ENCODE peak calls at places on chromosomes 1 and 21, in seven cellular contexts. M is lung, N is Panc1, W is prostate gland, S is left ventricle myocardium inferior, R is A549, Z is tibial artery. Q is an unnamed sample. For H3K9me3, the result is how much of the 10 kb centered on the place peaks cover.

GRCh38 chr1:164630626-164631396 is 71.8 kb downstream of the PBX1 start:
- DNase-seq in M (no peak), N (no peak), W (no peak), S (no peak), R (no peak), Z (no peak), Q (no peak)

GRCh38 chr1:214445846-214446614 is 105.4 kb downstream of the PTPN14 start:
- DNase-seq in M (no peak), N (no peak), W (no peak), S (no peak), R (no peak), Z (no peak), Q (no peak)

GRCh38 chr1:113191579-113192076 is 118.6 kb downstream of the LRIG2 start:
- DNase-seq in M (no peak), N (no peak), W (no peak), S (no peak), R (no peak), Z (no peak), Q (no peak)

GRCh38 chr1:203306970-203307541 is 1.7 kb downstream of the BTG2 start:
- DNase-seq in M (no peak), N (no peak), W (no peak), S (no peak), R (no peak), Z (peak), Q (peak)

GRCh38 chr1:206883160-206883559 is 14.1 kb upstream of the IL24 start:
- DNase-seq in M (no peak), N (no peak), W (no peak), S (no peak), R (no peak), Z (no peak), Q (no peak)

GRCh38 chr1:205374205-205375078 is 17.7 kb upstream of the KLHDC8A start:
- DNase-seq in M (peak), N (no peak), W (no peak), S (no peak), R (peak), Z (no peak), Q (no peak)

GRCh38 chr1:58587667-58588066 is 10.6 kb upstream of the TACSTD2 start:
- DNase-seq in M (no peak), N (no peak), W (no peak), S (no peak), R (no peak), Z (no peak), Q (no peak)

GRCh38 chr1:35650416-35650815 is 9.1 kb upstream of the PSMB2 start:
- DNase-seq in M (no peak), N (no peak), W (no peak), S (no peak), R (no peak), Z (no peak), Q (no peak)

GRCh38 chr21:25441835-25442234 is 165.4 kb downstream of the MRPL39 start:
- DNase-seq in M (no peak), N (no peak), W (no peak), S (no peak), R (no peak), Z (no peak), Q (no peak)

GRCh38 chr21:42554251-42554937 is 40.7 kb downstream of the SLC37A1 start:
- DNase-seq in M (no peak), N (no peak), W (peak), S (peak), R (no peak), Z (peak), Q (no peak)

GRCh38 chr1:10621906-10622305 is 147.2 kb downstream of the PEX14 start:
- DNase-seq in M (no peak), N (no peak), W (no peak), S (no peak), R (no peak), Z (no peak), Q (no peak)

GRCh38 chr1:218317061-218317460 is 28.1 kb upstream of the TGFB2 start:
- DNase-seq in M (no peak), N (no peak), W (no peak), S (no peak), R (no peak), Z (no peak), Q (no peak)

GRCh38 chr1:150601540-150601939 is 22.1 kb upstream of the MCL1 start:
- DNase-seq in M (no peak), N (no peak), W (no peak), S (no peak), R (no peak), Z (no peak), Q (no peak)

GRCh38 chr1:185478878-185479277 is 161.8 kb upstream of the IVNS1ABP start:
- DNase-seq in M (no peak), N (no peak), W (no peak), S (no peak), R (no peak), Z (no peak), Q (no peak)

GRCh38 chr1:87330954-87331318 is 2.3 kb downstream of the LMO4 start:
- DNase-seq in M (no peak), N (no peak), W (no peak), S (no peak), R (no peak), Z (no peak), Q (no peak)

GRCh38 chr21:38424333-38424732 is 73.9 kb downstream of the ERG start:
- DNase-seq in M (no peak), N (no peak), W (no peak), S (no peak), R (no peak), Z (no peak), Q (no peak)

GRCh38 chr1:41862411-41863221 is 56.1 kb downstream of the HIVEP3 start:
- DNase-seq in M (no peak), N (peak), W (no peak), S (no peak), R (peak), Z (no peak), Q (no peak)

GRCh38 chr21:26055841-26056264 is 114.7 kb downstream of the APP start:
- DNase-seq in M (no peak), N (no peak), W (no peak), S (no peak), R (no peak), Z (no peak), Q (no peak)

GRCh38 chr1:22889213-22889827 is 83.3 kb downstream of the LACTBL1 start:
- DNase-seq in M (no peak), N (peak), W (peak), S (no peak), R (peak), Z (no peak), Q (no peak)

GRCh38 chr1:234582626-234583354 is 27.2 kb downstream of the IRF2BP2 start:
- DNase-seq in M (no peak), N (no peak), W (no peak), S (no peak), R (no peak), Z (no peak), Q (no peak)

GRCh38 chr1:99600782-99601181 is 45.1 kb upstream of the PALMD start:
- DNase-seq in M (no peak), N (no peak), W (no peak), S (no peak), R (no peak), Z (no peak), Q (no peak)

GRCh38 chr1:230277201-230277771 is 148.8 kb downstream of the PGBD5 start:
- DNase-seq in M (no peak), N (no peak), W (no peak), S (no peak), R (no peak), Z (no peak), Q (no peak)

DNA sequence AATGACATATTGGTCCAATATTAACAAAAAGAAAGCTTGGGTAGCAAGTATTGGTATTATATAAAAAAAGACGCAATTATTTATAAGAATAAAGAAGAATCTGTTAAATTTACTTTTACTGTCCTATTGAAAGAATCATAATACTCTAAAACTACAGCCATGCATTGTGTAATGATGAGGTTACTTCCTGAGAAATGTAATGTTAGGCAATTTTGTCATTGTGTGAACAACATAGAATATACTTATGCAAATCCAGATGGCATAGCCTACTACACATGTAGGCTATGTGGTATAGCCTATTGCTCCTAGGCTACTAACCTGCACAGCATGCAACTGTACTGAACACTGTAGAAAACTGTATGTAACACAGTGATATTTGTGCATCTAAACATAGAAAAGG is 121.2 kb upstream of the PTGFR start:
- DNase-seq in M (no peak), N (no peak), W (no peak), S (no peak), R (no peak), Z (no peak), Q (no peak)
- TF ChIP-seq CTCF in M (no peak), N (no peak), W (no peak), S (no peak), R (no peak), Z (no peak), Q (no peak)

GRCh38 chr1:8477199-8477982 is 159.5 kb downstream of the SLC45A1 start:
- DNase-seq in M (no peak), N (no peak), W (no peak), S (no peak), R (no peak), Z (no peak), Q (no peak)
- H3K9me3 ChIP-seq in M (under half), N (under half), W (under half), S (under half), R (under half), Z (under half), Q (under half)

GRCh38 chr1:63004868-63005267 is 220.9 kb downstream of the ATG4C start:
- DNase-seq in M (no peak), N (no peak), W (no peak), S (no peak), R (peak), Z (no peak), Q (no peak)
- TF ChIP-seq CTCF in M (no peak), N (peak), W (no peak), S (peak), R (peak), Z (no peak), Q (no peak)

GRCh38 chr1:82160903-82161302 is 360.2 kb downstream of the ADGRL2 start:
- DNase-seq in M (no peak), N (no peak), W (no peak), S (no peak), R (no peak), Z (no peak), Q (no peak)

GRCh38 chr1:82165304-82165703 is 364.6 kb downstream of the ADGRL2 start:
- DNase-seq in M (no peak), N (no peak), W (no peak), S (no peak), R (no peak), Z (no peak), Q (no peak)

GRCh38 chr1:82161651-82162238 is 361.0 kb downstream of the ADGRL2 start:
- DNase-seq in M (no peak), N (no peak), W (peak), S (no peak), R (no peak), Z (no peak), Q (no peak)

GRCh38 chr1:82162526-82163420 is 362.0 kb downstream of the ADGRL2 start:
- DNase-seq in M (no peak), N (no peak), W (no peak), S (no peak), R (no peak), Z (no peak), Q (no peak)

DNA sequence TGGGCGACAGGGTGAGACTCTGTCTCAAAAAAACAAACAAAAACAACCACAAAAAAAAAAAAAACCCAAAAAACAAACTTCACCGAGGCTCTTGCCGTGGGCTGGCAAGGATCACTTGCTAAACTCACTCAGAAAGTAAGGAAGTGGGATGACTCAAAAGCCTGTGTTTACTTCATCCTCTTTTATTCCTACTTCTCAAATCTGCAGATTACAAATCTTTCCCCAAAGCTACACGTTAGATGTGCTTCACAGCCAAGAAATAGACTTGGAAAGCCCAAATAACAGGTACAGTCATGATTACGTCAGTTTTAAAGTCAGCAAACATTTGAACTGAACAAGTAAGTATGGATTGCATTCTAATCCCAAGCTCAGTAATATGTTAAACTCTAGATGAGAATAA is 359.3 kb downstream of the ADGRL2 start:
- DNase-seq in M (no peak), N (no peak), W (no peak), S (no peak), R (no peak), Z (no peak), Q (no peak)
- H3K9me3 ChIP-seq in M (under half), N (under half), W (under half), S (under half), R (under half), Z (under half), Q (under half)

DNA sequence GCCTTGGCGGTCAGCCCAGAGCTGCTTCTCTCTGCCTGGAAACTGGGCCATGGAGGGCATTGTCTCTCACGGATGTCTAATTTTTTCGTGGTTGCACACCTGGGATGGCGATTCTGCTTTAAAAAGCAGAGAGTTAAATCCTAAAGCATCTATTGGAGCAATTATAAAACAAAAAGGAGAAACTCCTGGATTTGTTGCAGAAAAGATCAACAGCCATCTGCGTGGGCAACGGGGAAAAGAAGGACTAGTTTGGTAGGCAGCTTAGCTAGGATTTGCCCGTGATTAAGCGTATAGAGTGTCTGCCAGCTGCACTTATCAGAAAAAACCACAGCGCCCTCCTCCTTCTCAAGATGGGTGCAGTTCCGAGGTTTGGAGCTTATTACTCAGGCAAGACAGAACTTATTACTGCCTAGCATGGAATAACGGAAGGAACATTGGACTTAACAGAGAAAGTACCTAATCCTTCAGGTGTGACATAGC is 524 bp upstream of the SLC25A24 start:
- DNase-seq in M (peak), N (no peak), W (peak), S (no peak), R (peak), Z (peak), Q (peak)
- TF ChIP-seq CTCF in M (peak), N (peak), W (peak), S (peak), R (peak), Z (peak), Q (no peak)

GRCh38 chr21:44521301-44521927 is 18.6 kb downstream of the KRTAP10-1 start:
- DNase-seq in M (no peak), N (no peak), W (no peak), S (peak), R (no peak), Z (peak), Q (no peak)

GRCh38 chr21:44519346-44520325 is 20.4 kb downstream of the KRTAP10-1 start:
- DNase-seq in M (no peak), N (no peak), W (no peak), S (peak), R (no peak), Z (no peak), Q (no peak)

GRCh38 chr21:44518684-44519083 is 21.3 kb downstream of the KRTAP10-1 start:
- DNase-seq in M (no peak), N (no peak), W (no peak), S (no peak), R (no peak), Z (no peak), Q (no peak)

GRCh38 chr21:44521928-44522752 is 17.9 kb downstream of the KRTAP10-1 start:
- DNase-seq in M (no peak), N (no peak), W (no peak), S (peak), R (no peak), Z (peak), Q (no peak)

GRCh38 chr21:44520326-44521300 is 19.4 kb downstream of the KRTAP10-1 start:
- DNase-seq in M (no peak), N (no peak), W (no peak), S (peak), R (no peak), Z (peak), Q (no peak)
- H3K9me3 ChIP-seq in M (under half), N (under half), W (under half), S (under half), R (under half), Z (under half), Q (under half)

GRCh38 chr1:209029737-209030136 is 553.8 kb upstream of the CAMK1G start:
- DNase-seq in M (no peak), N (no peak), W (no peak), S (no peak), R (no peak), Z (no peak), Q (no peak)
- TF ChIP-seq CTCF in M (no peak), N (no peak), W (no peak), S (no peak), R (no peak), Z (no peak), Q (no peak)

GRCh38 chr1:2969011-2969869 is 52.0 kb upstream of the ACTRT2 start:
- DNase-seq in M (no peak), N (no peak), W (no peak), S (no peak), R (no peak), Z (no peak), Q (no peak)

GRCh38 chr1:2969870-2970291 is 51.4 kb upstream of the ACTRT2 start:
- DNase-seq in M (no peak), N (no peak), W (no peak), S (no peak), R (no peak), Z (no peak), Q (no peak)

GRCh38 chr1:2971146-2971501 is 50.1 kb upstream of the ACTRT2 start:
- DNase-seq in M (no peak), N (no peak), W (no peak), S (no peak), R (no peak), Z (no peak), Q (no peak)

GRCh38 chr1:2971609-2972008 is 49.7 kb upstream of the ACTRT2 start:
- DNase-seq in M (no peak), N (no peak), W (no peak), S (no peak), R (no peak), Z (no peak), Q (no peak)

GRCh38 chr1:2970311-2971145 is 50.7 kb upstream of the ACTRT2 start:
- DNase-seq in M (no peak), N (no peak), W (no peak), S (peak), R (no peak), Z (peak), Q (no peak)
- H3K9me3 ChIP-seq in M (under half), N (under half), W (under half), S (under half), R (under half), Z (under half), Q (under half)

GRCh38 chr21:43979654-43980053 is 32.5 kb upstream of the TRAPPC10 start:
- DNase-seq in M (no peak), N (no peak), W (no peak), S (no peak), R (no peak), Z (no peak), Q (no peak)
- TF ChIP-seq CTCF in M (no peak), N (no peak), W (no peak), S (no peak), R (no peak), Z (no peak), Q (no peak)